ENCODE peak calls at places on chromosomes 4 and X, in ten cellular contexts. K is activated naive CD4-positive, alpha-beta T cell treated with anti-CD3 and anti-CD28 coated beads for 36 hours; S is EH; O is mucosa of descending colon; Y is HEK293T; P is Right ventricle myocardium inferior; H is NCI-H1436; U is GM10248; F is H4; I is activated T-helper 1 cell treated with anti-CD3 and anti-CD28 coated beads, Interleukin-2, amount 50 U/mL, for 16 hours. X is an unnamed sample.

GRCh38 chr4:21363701-21364100 is 584.9 kb downstream of the KCNIP4 start:
- DNase-seq in K (no peak), S (no peak), O (no peak), Y (no peak), P (no peak), H (no peak), U (no peak), F (no peak), I (no peak), X (no peak)

GRCh38 chr4:7266525-7267292 is 74.4 kb downstream of the SORCS2 start:
- DNase-seq in K (no peak), S (peak), O (no peak), Y (no peak), P (no peak), H (no peak), U (no peak), F (peak), I (no peak), X (peak)

GRCh38 chrX:40945366-40945713 is 139.9 kb upstream of the USP9X start:
- DNase-seq in K (no peak), S (peak), O (no peak), Y (peak), P (no peak), H (no peak), U (peak), F (peak), I (no peak), X (peak)

GRCh38 chr4:105715692-105716278 is 7.2 kb downstream of the GSTCD start:
- DNase-seq in K (no peak), S (peak), O (no peak), Y (peak), P (no peak), H (peak), U (no peak), F (peak), I (no peak), X (peak)

GRCh38 chr4:98468744-98469143 is 189.7 kb downstream of the TSPAN5 start:
- DNase-seq in K (no peak), S (peak), O (no peak), Y (no peak), P (no peak), H (no peak), U (no peak), F (no peak), I (no peak), X (no peak)

GRCh38 chr4:166174717-166175510 is 301.9 kb downstream of the TLL1 start:
- DNase-seq in K (no peak), S (peak), O (no peak), Y (no peak), P (no peak), H (no peak), U (no peak), F (peak), I (no peak), X (no peak)

GRCh38 chrX:131955099-131955777 is 67.9 kb upstream of the STK26 start:
- DNase-seq in K (no peak), S (no peak), O (no peak), Y (no peak), P (no peak), H (no peak), U (no peak), F (no peak), I (no peak), X (no peak)

GRCh38 chr4:9771069-9771468 is 10.4 kb upstream of the DRD5 start:
- DNase-seq in K (no peak), S (no peak), O (no peak), Y (no peak), P (no peak), H (no peak), U (no peak), F (no peak), I (no peak), X (no peak)

GRCh38 chr4:109848501-109848900 is 594 bp downstream of the LRIT3 start:
- DNase-seq in K (no peak), S (no peak), O (no peak), Y (no peak), P (no peak), H (no peak), U (no peak), F (no peak), I (no peak), X (no peak)

GRCh38 chrX:73563740-73564073 is 710 bp downstream of the CHIC1 start:
- DNase-seq in K (no peak), S (peak), O (no peak), Y (peak), P (no peak), H (no peak), U (no peak), F (no peak), I (peak), X (no peak)

GRCh38 chrX:397575-397974 is 10.9 kb upstream of the PPP2R3B start:
- DNase-seq in K (no peak), S (peak), O (no peak), Y (no peak), P (no peak), H (no peak), U (no peak), F (no peak), I (no peak), X (no peak)

GRCh38 chr4:1447676-1448588 is 41.7 kb upstream of the NKX1-1 start:
- DNase-seq in K (no peak), S (no peak), O (no peak), Y (no peak), P (no peak), H (no peak), U (no peak), F (no peak), I (no peak), X (no peak)

X was measured in Caki2.